ENCODE peak calls at places on chromosome 13, in four cellular contexts. R is sigmoid colon, Q is dorsolateral prefrontal cortex, G is lower lobe of right lung. O is an unnamed sample.

GRCh38 chr13:48595330-48596127 is 58.2 kb upstream of the CYSLTR2 start:
- DNase-seq in R (peak; percentile 72), Q (peak; percentile 43), G (no peak), O (peak; percentile 51)

GRCh38 chr13:38900188-38900587 is 90.4 kb downstream of the STOML3 start:
- DNase-seq in R (no peak), Q (no peak), G (no peak), O (no peak)

GRCh38 chr13:19864339-19865309 is 1.2 kb upstream of the ZMYM5 start:
- DNase-seq in R (peak; percentile 83), Q (peak; percentile 55), G (peak; percentile 71), O (peak; percentile 75)

GRCh38 chr13:53408847-53409568 is 380.4 kb downstream of the OLFM4 start:
- DNase-seq in R (no peak), Q (no peak), G (no peak), O (peak; percentile 24)

GRCh38 chr13:93045836-93046235 is 180.8 kb upstream of the GPC6 start:
- DNase-seq in R (no peak), Q (no peak), G (no peak), O (no peak)

GRCh38 chr13:99572921-99573320 is 71.6 kb downstream of the TM9SF2 start:
- DNase-seq in R (no peak), Q (no peak), G (no peak), O (no peak)

GRCh38 chr13:51814825-51815650 is 11.1 kb upstream of the DHRS12 start:
- DNase-seq in R (peak; percentile 78), Q (peak; percentile 53), G (no peak), O (peak; percentile 77)

GRCh38 chr13:47303626-47304025 is 406.8 kb upstream of the HTR2A start:
- DNase-seq in R (no peak), Q (no peak), G (no peak), O (no peak)

GRCh38 chr13:87234981-87235380 is 436.2 kb upstream of the SLITRK5 start:
- DNase-seq in R (no peak), Q (no peak), G (no peak), O (no peak)

GRCh38 chr13:41588899-41589298 is 131.5 kb downstream of the RGCC start:
- DNase-seq in R (no peak), Q (no peak), G (no peak), O (no peak)

GRCh38 chr13:21058361-21058760 is 3.0 kb downstream of the LATS2 start:
- DNase-seq in R (no peak), Q (no peak), G (no peak), O (no peak)

GRCh38 chr13:48234652-48235099 is 1.7 kb downstream of the ITM2B start:
- DNase-seq in R (no peak), Q (no peak), G (no peak), O (no peak)

GRCh38 chr13:49499889-49500660 is 4.3 kb downstream of the PHF11 start:
- DNase-seq in R (no peak), Q (no peak), G (no peak), O (no peak)

GRCh38 chr13:99208845-99209527 is 8.3 kb downstream of the UBAC2 start:
- DNase-seq in R (no peak), Q (no peak), G (no peak), O (no peak)

GRCh38 chr13:49859568-49859967 is 67.1 kb upstream of the KPNA3 start:
- DNase-seq in R (no peak), Q (no peak), G (no peak), O (no peak)

GRCh38 chr13:52969373-52969772 is 59.2 kb upstream of the OLFM4 start:
- DNase-seq in R (no peak), Q (no peak), G (no peak), O (no peak)

GRCh38 chr13:51277943-51278342 is 55.7 kb downstream of the FAM124A start:
- DNase-seq in R (peak; percentile 64), Q (no peak), G (no peak), O (no peak)

GRCh38 chr13:80336335-80336734 is 4.6 kb downstream of the SPRY2 start:
- DNase-seq in R (no peak), Q (no peak), G (no peak), O (no peak)

GRCh38 chr13:94342436-94343242 is 136.8 kb downstream of the DCT start:
- DNase-seq in R (no peak), Q (no peak), G (no peak), O (no peak)

GRCh38 chr13:96075953-96076543 is 13.9 kb upstream of the HS6ST3 start:
- DNase-seq in R (no peak), Q (no peak), G (no peak), O (no peak)

GRCh38 chr13:52156724-52157251 is 2.6 kb downstream of the NEK3 start:
- DNase-seq in R (no peak), Q (no peak), G (no peak), O (no peak)

GRCh38 chr13:34412817-34413365 is 529.2 kb upstream of the NBEA start:
- DNase-seq in R (no peak), Q (no peak), G (no peak), O (no peak)

GRCh38 chr13:82747948-82748347 is 1134.3 kb downstream of the SLITRK1 start:
- DNase-seq in R (no peak), Q (no peak), G (no peak), O (no peak)

GRCh38 chr13:99307648-99308339 is 595 bp upstream of the GPR183 start:
- DNase-seq in R (no peak), Q (no peak), G (peak; percentile 58), O (no peak)

GRCh38 chr13:75226755-75227435 is 255.1 kb downstream of the TBC1D4 start:
- DNase-seq in R (no peak), Q (no peak), G (no peak), O (no peak)

GRCh38 chr13:48356750-48357149 is 53.2 kb downstream of the RB1 start:
- DNase-seq in R (no peak), Q (no peak), G (no peak), O (no peak)

GRCh38 chr13:60384911-60385310 is 12.1 kb upstream of the TDRD3 start:
- DNase-seq in R (no peak), Q (no peak), G (no peak), O (no peak)

GRCh38 chr13:107545946-107546502 is 669.3 kb downstream of the LIG4 start:
- DNase-seq in R (no peak), Q (no peak), G (no peak), O (no peak)

GRCh38 chr13:100392709-100393630 is 195.6 kb downstream of the GGACT start:
- DNase-seq in R (peak; percentile 94), Q (no peak), G (peak; percentile 55), O (peak; percentile 42)

GRCh38 chr13:24264976-24265375 is 44.4 kb upstream of the C1QTNF9 start:
- DNase-seq in R (no peak), Q (no peak), G (peak; percentile 75), O (peak; percentile 84)

GRCh38 chr13:44749906-44750305 is 173.8 kb upstream of the TSC22D1 start:
- DNase-seq in R (no peak), Q (no peak), G (no peak), O (no peak)

GRCh38 chr13:44744880-44745633 is 168.9 kb upstream of the TSC22D1 start:
- DNase-seq in R (no peak), Q (no peak), G (no peak), O (no peak)

GRCh38 chr13:44748439-44748838 is 172.3 kb upstream of the TSC22D1 start:
- DNase-seq in R (no peak), Q (no peak), G (no peak), O (no peak)

GRCh38 chr13:44747179-44747578 is 171.0 kb upstream of the TSC22D1 start:
- DNase-seq in R (no peak), Q (no peak), G (no peak), O (no peak)

GRCh38 chr13:44746690-44747089 is 170.6 kb upstream of the TSC22D1 start:
- DNase-seq in R (no peak), Q (no peak), G (no peak), O (no peak)
- H3K27ac ChIP-seq in R (no peak overlapping the region), Q (no peak overlapping the region), G (no peak overlapping the region), O (no peak overlapping the region)

GRCh38 chr13:113798200-113798811 is 39.3 kb downstream of the TMEM255B start:
- DNase-seq in R (no peak), Q (no peak), G (no peak), O (no peak)
- H3K27me3 ChIP-seq in R (peaks cover 31% of the 10 kb centered on the region), Q (no peaks in the 10 kb centered on the region), G (peaks cover 3% of the 10 kb centered on the region), O (no peaks in the 10 kb centered on the region)

GRCh38 chr13:36344173-36344572 is 2.0 kb downstream of the SPART start:
- DNase-seq in R (no peak), Q (no peak), G (no peak), O (no peak)
- H3K27ac ChIP-seq in R (peak overlapping the region; percentile 100), Q (no peak overlapping the region), G (no peak overlapping the region), O (no peak overlapping the region)

GRCh38 chr13:111621164-111621563 is 300.7 kb downstream of the TEX29 start:
- DNase-seq in R (no peak), Q (no peak), G (no peak), O (no peak)

GRCh38 chr13:111622051-111622531 is 301.6 kb downstream of the TEX29 start:
- DNase-seq in R (no peak), Q (no peak), G (no peak), O (no peak)

GRCh38 chr13:111625526-111626315 is 305.3 kb downstream of the TEX29 start:
- DNase-seq in R (no peak), Q (no peak), G (no peak), O (no peak)

GRCh38 chr13:111623743-111624505 is 303.5 kb downstream of the TEX29 start:
- DNase-seq in R (no peak), Q (no peak), G (no peak), O (no peak)

DNA sequence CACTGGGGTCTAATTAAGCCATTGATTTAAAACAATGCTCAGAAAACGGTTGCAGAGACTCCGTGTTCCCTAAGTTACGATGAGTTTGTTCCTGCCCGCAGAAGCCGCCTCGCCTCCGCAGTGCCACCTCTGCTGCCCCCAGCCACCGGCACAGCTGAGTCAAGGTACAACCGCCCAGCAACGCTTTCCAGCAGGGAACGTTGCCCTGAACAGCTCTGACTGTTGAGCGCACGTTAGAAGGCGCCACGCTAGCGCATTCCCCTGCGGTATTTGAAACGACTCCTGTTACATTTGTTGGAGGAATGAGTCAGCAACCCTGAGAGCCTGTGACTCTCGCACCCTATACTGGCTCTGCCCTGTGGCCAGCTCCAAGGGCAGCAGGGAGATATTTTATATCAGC is 302.7 kb downstream of the TEX29 start:
- DNase-seq in R (no peak), Q (no peak), G (no peak), O (no peak)
- H3K27me3 ChIP-seq in R (peaks cover 13% of the 10 kb centered on the region), Q (no peaks in the 10 kb centered on the region), G (peaks cover 4% of the 10 kb centered on the region), O (no peaks in the 10 kb centered on the region)

DNA sequence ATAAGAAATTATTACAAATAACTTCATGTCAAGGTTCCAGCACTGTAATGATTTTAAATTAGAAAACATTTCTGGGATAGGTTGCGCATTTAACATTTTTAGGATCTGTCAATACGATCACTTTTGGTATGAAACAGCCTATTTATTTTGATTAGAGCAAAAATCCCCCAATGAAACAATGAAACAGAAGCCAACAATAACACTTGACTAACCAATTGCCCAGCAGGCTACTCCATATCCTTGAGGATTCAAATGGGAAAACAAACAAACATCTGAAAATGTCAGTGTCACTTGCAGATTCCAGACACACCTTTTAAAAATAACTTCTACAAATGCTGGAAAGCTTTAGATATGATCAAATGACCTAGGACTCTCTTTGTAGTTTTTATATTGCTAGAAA is 1412.5 kb upstream of the PRR20A start:
- DNase-seq in R (no peak), Q (no peak), G (no peak), O (no peak)
- H3K27ac ChIP-seq in R (no peak overlapping the region), Q (no peak overlapping the region), G (no peak overlapping the region), O (no peak overlapping the region)

O was measured in CD4-positive, alpha-beta memory T cell.